ENCODE peak calls at places on chromosomes 3 and 15, in four cellular contexts. R is H1, A is K562, J is HepG2. Y is an unnamed sample.
A peak's percentile ranks its signal among the peaks of the same experiment; 100 is the strongest.

GRCh38 chr15:39998511-39998910 is 40.5 kb downstream of the SRP14 start:
- DNase-seq in R (no peak), A (no peak), J (no peak), Y (no peak)

GRCh38 chr15:81111018-81111417 is 23.1 kb upstream of the CFAP161 start:
- DNase-seq in R (no peak), A (no peak), J (no peak), Y (no peak)

GRCh38 chr3:27666708-27667107 is 55.4 kb downstream of the EOMES start:
- DNase-seq in R (peak; percentile 79), A (no peak), J (no peak), Y (peak; percentile 25)

GRCh38 chr3:128613083-128613829 is 37.4 kb downstream of the RPN1 start:
- DNase-seq in R (no peak), A (no peak), J (peak; percentile 49), Y (no peak)

GRCh38 chr3:45026038-45026437 is at the start of gene CLEC3B:
- DNase-seq in R (no peak), A (no peak), J (no peak), Y (no peak)

GRCh38 chr3:101050866-101051265 is 57.6 kb upstream of the ABI3BP start:
- DNase-seq in R (no peak), A (no peak), J (no peak), Y (no peak)

GRCh38 chr3:56826831-56827722 is 25.3 kb upstream of the ARHGEF3 start:
- DNase-seq in R (no peak), A (no peak), J (peak; percentile 50), Y (no peak)

GRCh38 chr15:39444729-39445470 is 136.0 kb upstream of the THBS1 start:
- DNase-seq in R (no peak), A (no peak), J (no peak), Y (no peak)

GRCh38 chr3:126537730-126538281 is 13.9 kb downstream of the CHST13 start:
- DNase-seq in R (no peak), A (no peak), J (no peak), Y (no peak)

GRCh38 chr3:185656321-185656840 is 70.3 kb downstream of the SENP2 start:
- DNase-seq in R (no peak), A (no peak), J (no peak), Y (no peak)

GRCh38 chr15:43213466-43213865 is 7.4 kb downstream of the EPB42 start:
- DNase-seq in R (no peak), A (no peak), J (no peak), Y (no peak)

GRCh38 chr3:160950542-160950941 is 154.6 kb downstream of the B3GALNT1 start:
- DNase-seq in R (no peak), A (no peak), J (no peak), Y (no peak)

GRCh38 chr3:153163349-153164008 is 1.5 kb downstream of the RAP2B start:
- DNase-seq in R (no peak), A (no peak), J (no peak), Y (peak; percentile 42)

GRCh38 chr15:80418892-80419537 is 14.8 kb downstream of the ARNT2 start:
- DNase-seq in R (no peak), A (peak; percentile 25), J (peak; percentile 47), Y (peak; percentile 56)

GRCh38 chr3:65126527-65127440 is 439.0 kb upstream of the ADAMTS9 start:
- DNase-seq in R (no peak), A (no peak), J (no peak), Y (no peak)

GRCh38 chr15:48965972-48966371 is 2.3 kb upstream of the SHC4 start:
- DNase-seq in R (no peak), A (no peak), J (no peak), Y (peak; percentile 56)

GRCh38 chr3:64454768-64455167 is 229.5 kb upstream of the PRICKLE2 start:
- DNase-seq in R (no peak), A (no peak), J (no peak), Y (no peak)

GRCh38 chr3:76177650-76178049 is 392.3 kb upstream of the ZNF717 start:
- DNase-seq in R (no peak), A (no peak), J (no peak), Y (no peak)

GRCh38 chr3:116339441-116340028 is 105.8 kb downstream of the LSAMP start:
- DNase-seq in R (no peak), A (no peak), J (no peak), Y (no peak)

GRCh38 chr15:81781316-81781868 is 264.4 kb downstream of the MEX3B start:
- DNase-seq in R (no peak), A (no peak), J (no peak), Y (no peak)

GRCh38 chr3:71119171-71119570 is 464.4 kb downstream of the FOXP1 start:
- DNase-seq in R (no peak), A (no peak), J (no peak), Y (no peak)

GRCh38 chr3:53254810-53255359 is 937 bp downstream of the TKT start:
- DNase-seq in R (peak; percentile 72), A (peak; percentile 41), J (no peak), Y (no peak)

GRCh38 chr3:78096488-78097255 is 1056.8 kb downstream of the ROBO2 start:
- DNase-seq in R (no peak), A (no peak), J (no peak), Y (no peak)

GRCh38 chr3:65828706-65829105 is 210.0 kb downstream of the MAGI1 start:
- DNase-seq in R (no peak), A (no peak), J (no peak), Y (no peak)

GRCh38 chr3:61808526-61808925 is 247.2 kb downstream of the PTPRG start:
- DNase-seq in R (no peak), A (no peak), J (no peak), Y (no peak)

GRCh38 chr3:55162031-55162784 is 234.3 kb upstream of the LRTM1 start:
- DNase-seq in R (no peak), A (no peak), J (no peak), Y (no peak)

GRCh38 chr3:99084825-99085224 is 183.3 kb upstream of the DCBLD2 start:
- DNase-seq in R (no peak), A (no peak), J (no peak), Y (no peak)

GRCh38 chr3:110965976-110966375 is 105.6 kb upstream of the NECTIN3 start:
- DNase-seq in R (no peak), A (no peak), J (no peak), Y (no peak)

DNA sequence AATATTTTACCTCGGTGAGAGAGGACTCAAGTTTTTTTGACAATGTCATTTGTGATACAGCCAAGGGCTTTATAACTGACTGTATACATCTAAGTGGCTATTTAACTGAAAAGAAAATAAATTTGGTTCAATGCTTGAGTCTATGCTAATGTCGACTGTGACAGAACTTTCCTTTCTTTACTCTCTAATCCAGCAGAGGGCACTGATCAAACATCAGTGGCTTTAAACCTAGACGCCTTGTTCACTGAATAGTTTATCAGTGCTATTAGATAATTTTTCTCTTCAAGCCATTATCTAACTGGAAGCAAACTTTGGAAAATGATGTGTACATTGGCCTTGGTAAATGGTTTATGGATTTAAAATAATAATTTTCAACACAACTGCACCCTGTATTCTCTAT is 285.1 kb downstream of the CHL1 start:
- DNase-seq in R (no peak), A (no peak), J (no peak), Y (no peak)
- TF ChIP-seq RNF2 in R (no peak), A (no peak), J (no peak), Y (no peak)

DNA sequence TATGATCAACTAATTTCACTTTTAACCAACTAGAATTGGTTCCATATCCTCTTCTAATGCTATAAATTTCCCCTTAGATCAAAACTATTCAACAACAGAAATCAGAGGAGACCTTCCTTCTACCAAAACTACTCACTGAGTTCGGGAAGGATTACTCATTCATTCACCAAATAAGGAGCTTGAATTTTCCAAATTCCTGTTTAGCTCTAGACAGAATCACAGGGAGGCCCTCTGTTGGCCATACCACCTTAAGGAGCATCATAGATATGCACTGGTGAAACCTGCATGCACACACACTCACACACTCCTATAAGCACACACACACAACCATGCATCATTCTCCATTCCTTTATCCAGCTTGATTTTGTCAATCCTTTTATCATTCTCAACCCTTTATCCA is 49.0 kb downstream of the SUCLG2 start:
- DNase-seq in R (no peak), A (no peak), J (no peak), Y (peak; percentile 3)
- TF ChIP-seq RNF2 in R (no peak), A (no peak), J (no peak), Y (no peak)

GRCh38 chr3:72960812-72961518 is 35.6 kb upstream of the PPP4R2 start:
- DNase-seq in R (no peak), A (no peak), J (peak; percentile 86), Y (no peak)
- TF ChIP-seq RNF2 in R (no peak), A (no peak), J (no peak), Y (no peak)

GRCh38 chr3:143132246-143132980 is 12.8 kb downstream of the CHST2 start:
- DNase-seq in R (no peak), A (no peak), J (no peak), Y (no peak)
- TF ChIP-seq RNF2 in R (no peak), A (no peak), J (no peak), Y (no peak)

GRCh38 chr15:63860161-63860954 is 26.6 kb upstream of the HERC1 start:
- DNase-seq in R (no peak), A (peak; percentile 37), J (no peak), Y (no peak)
- TF ChIP-seq RNF2 in R (no peak), A (no peak), J (no peak), Y (no peak)

GRCh38 chr3:182723596-182723995 is 69.7 kb upstream of the ATP11B start:
- DNase-seq in R (no peak), A (no peak), J (no peak), Y (no peak)

GRCh38 chr3:182722938-182723337 is 70.4 kb upstream of the ATP11B start:
- DNase-seq in R (no peak), A (no peak), J (no peak), Y (no peak)

GRCh38 chr3:182726258-182727142 is 66.8 kb upstream of the ATP11B start:
- DNase-seq in R (no peak), A (no peak), J (no peak), Y (no peak)

GRCh38 chr3:182728248-182728647 is 65.1 kb upstream of the ATP11B start:
- DNase-seq in R (no peak), A (no peak), J (no peak), Y (no peak)

GRCh38 chr3:182725372-182726251 is 67.7 kb upstream of the ATP11B start:
- DNase-seq in R (no peak), A (no peak), J (no peak), Y (no peak)
- TF ChIP-seq RNF2 in R (no peak), A (no peak), J (no peak), Y (no peak)